ENCODE peak calls at places on chromosomes 12 and 14, in four cellular contexts. D is thoracic aorta, L is right lobe of liver, O is heart right ventricle. U is an unnamed sample.

GRCh38 chr12:94779520-94779919 is 129.2 kb upstream of the TMCC3 start:
- DNase-seq in O (no peak), L (no peak), D (no peak), U (no peak)

GRCh38 chr14:39376671-39377403 is 55.4 kb downstream of the FBXO33 start:
- DNase-seq in L (no peak), D (no peak), O (no peak), U (no peak)

GRCh38 chr12:6323340-6323994 is 13.0 kb downstream of the PLEKHG6 start:
- DNase-seq in D (no peak), L (no peak), O (peak; percentile 85), U (peak; percentile 67)

GRCh38 chr14:35576260-35576659 is 42.3 kb downstream of the INSM2 start:
- DNase-seq in D (no peak), L (no peak), O (no peak), U (no peak)

GRCh38 chr12:47419500-47419899 is 286.3 kb downstream of the RPAP3 start:
- DNase-seq in D (no peak), L (no peak), O (no peak), U (no peak)

GRCh38 chr12:63313139-63313538 is 162.1 kb upstream of the AVPR1A start:
- DNase-seq in D (no peak), O (no peak), L (no peak), U (no peak)

GRCh38 chr12:11719678-11720099 is 70.2 kb downstream of the ETV6 start:
- DNase-seq in O (peak; percentile 70), L (peak; percentile 64), D (peak; percentile 60), U (no peak)

GRCh38 chr14:104111301-104112112 is 26.0 kb downstream of the ASPG start:
- DNase-seq in O (no peak), L (peak; percentile 55), D (no peak), U (no peak)

GRCh38 chr12:10304161-10304574 is 3.5 kb upstream of the KLRD1 start:
- DNase-seq in O (no peak), D (no peak), L (no peak), U (no peak)

GRCh38 chr12:92495108-92495507 is 207.7 kb upstream of the PLEKHG7 start:
- DNase-seq in D (no peak), O (no peak), L (no peak), U (no peak)

GRCh38 chr14:53022593-53022992 is 71.7 kb upstream of the FERMT2 start:
- DNase-seq in L (no peak), O (no peak), D (no peak), U (no peak)

GRCh38 chr12:22527999-22528398 is 16.3 kb downstream of the C2CD5 start:
- DNase-seq in D (no peak), O (no peak), L (no peak), U (no peak)

GRCh38 chr12:75961878-75962277 is 69.7 kb downstream of the PHLDA1 start:
- DNase-seq in L (no peak), D (no peak), O (no peak), U (no peak)

GRCh38 chr12:31106101-31106803 is 32.6 kb downstream of the DDX11 start:
- DNase-seq in L (no peak), O (no peak), D (no peak), U (no peak)

DNA sequence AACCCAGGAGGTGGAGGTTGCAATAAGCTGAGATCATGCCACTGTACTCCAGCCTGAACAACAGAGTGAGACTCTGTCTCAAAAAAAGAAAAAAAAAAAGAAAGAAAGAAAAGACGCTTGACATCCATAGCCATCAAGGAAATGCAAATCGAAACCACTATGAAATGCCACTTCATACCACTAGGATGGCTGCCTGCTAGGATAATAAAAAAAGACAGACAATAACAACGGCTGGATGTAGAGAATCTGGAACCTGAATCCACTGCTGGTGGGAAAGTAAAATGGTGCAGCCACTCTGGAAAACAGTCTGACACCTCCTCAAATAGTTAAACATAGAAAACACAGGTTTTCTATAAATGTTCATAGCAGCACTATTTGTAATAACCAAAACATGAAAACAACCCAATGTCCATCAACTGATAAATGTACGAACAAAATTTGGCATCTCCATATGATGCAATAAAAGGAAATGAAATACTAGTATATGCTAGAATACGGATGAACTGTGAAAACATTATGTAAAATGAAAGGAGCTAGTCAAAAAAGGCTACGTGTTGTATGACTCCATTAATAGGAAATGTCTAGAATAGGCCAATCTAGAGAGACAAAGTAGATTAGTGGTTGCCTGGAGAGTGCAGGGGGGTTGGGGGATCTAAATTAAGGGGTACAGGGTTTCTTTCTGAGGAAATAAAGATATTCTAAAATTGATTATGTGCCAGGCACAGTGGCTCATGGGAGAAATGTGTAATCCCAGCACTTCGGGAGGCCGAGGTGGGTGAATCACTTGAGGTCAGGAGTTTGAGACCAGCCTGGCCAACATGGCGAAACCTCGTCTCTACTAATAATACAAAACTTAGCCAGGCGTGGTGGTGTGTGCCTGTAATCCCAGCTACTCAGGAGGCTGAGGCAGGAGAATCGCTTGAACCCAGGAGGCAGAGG is 9.7 kb downstream of the WSB2 start:
- DNase-seq in O (no peak), L (no peak), D (no peak), U (no peak)
- TF ChIP-seq CTCF in O (no peak), L (no peak), D (no peak), U (no peak)

DNA sequence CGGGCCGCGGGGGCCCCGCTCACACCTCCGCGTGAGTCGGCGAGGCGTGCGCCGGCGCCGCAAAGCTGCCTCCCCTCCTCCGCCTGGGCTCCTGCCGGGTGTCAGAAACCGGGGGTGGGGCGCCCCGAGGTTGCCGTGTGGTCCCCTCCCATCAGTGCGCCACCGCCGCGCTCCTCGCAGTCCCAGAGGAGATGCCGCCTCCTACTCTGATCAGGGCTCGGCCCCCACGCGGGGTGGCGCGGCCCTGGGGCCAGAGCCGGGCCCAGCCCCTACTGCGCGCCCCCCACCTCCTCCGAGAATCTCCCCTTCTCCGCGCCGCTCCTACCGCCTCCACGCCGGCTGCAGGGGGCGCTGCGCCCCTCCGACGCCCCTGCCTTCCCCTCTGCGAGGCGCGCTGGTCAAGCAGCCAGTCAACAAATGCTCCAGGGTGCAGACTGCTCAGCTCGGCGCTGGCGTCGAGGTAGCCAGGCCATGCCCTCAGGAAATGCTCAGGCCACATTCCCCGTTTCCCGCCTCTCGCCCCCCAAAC is 467 bp upstream of the JAG2 start:
- DNase-seq in L (no peak), D (no peak), O (peak; percentile 46), U (no peak)
- TF ChIP-seq CTCF in L (peak; percentile 37), D (no peak), O (peak; percentile 53), U (peak; percentile 72)

GRCh38 chr14:95045836-95046430 is 111.4 kb downstream of the DICER1 start:
- DNase-seq in O (no peak), D (no peak), L (peak; percentile 39), U (no peak)

GRCh38 chr14:95049952-95050351 is 107.4 kb downstream of the DICER1 start:
- DNase-seq in O (no peak), D (no peak), L (no peak), U (no peak)

GRCh38 chr14:95048771-95049312 is 108.5 kb downstream of the DICER1 start:
- DNase-seq in O (no peak), D (no peak), L (no peak), U (no peak)

GRCh38 chr14:95046711-95047681 is 110.3 kb downstream of the DICER1 start:
- DNase-seq in O (no peak), L (no peak), D (no peak), U (no peak)

GRCh38 chr14:95047754-95048153 is 109.6 kb downstream of the DICER1 start:
- DNase-seq in O (no peak), D (no peak), L (no peak), U (no peak)
- TF ChIP-seq CTCF in O (no peak), D (no peak), L (no peak), U (no peak)

DNA sequence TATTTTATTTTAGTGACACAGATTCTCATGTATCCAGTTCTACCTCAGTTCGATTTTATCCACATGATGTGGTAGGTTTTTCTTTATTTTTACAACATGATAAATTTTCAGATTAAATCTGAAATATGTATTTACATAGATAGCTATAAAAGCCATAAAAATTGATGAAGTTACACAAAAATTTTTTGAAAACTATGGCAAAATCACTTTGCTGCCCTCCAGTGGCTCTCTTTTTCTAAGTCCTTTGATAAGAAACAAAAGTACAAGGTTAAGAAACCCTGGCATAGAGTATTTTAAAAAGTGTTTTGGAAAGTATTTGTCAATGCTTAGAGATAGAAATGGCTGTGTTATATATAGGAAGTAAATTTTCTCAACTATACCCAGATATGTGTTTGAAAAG is 104.2 kb downstream of the PCNX1 start:
- DNase-seq in O (no peak), L (no peak), D (no peak), U (no peak)
- TF ChIP-seq CTCF in O (peak; percentile 14), L (peak; percentile 24), D (no peak), U (peak; percentile 27)

DNA sequence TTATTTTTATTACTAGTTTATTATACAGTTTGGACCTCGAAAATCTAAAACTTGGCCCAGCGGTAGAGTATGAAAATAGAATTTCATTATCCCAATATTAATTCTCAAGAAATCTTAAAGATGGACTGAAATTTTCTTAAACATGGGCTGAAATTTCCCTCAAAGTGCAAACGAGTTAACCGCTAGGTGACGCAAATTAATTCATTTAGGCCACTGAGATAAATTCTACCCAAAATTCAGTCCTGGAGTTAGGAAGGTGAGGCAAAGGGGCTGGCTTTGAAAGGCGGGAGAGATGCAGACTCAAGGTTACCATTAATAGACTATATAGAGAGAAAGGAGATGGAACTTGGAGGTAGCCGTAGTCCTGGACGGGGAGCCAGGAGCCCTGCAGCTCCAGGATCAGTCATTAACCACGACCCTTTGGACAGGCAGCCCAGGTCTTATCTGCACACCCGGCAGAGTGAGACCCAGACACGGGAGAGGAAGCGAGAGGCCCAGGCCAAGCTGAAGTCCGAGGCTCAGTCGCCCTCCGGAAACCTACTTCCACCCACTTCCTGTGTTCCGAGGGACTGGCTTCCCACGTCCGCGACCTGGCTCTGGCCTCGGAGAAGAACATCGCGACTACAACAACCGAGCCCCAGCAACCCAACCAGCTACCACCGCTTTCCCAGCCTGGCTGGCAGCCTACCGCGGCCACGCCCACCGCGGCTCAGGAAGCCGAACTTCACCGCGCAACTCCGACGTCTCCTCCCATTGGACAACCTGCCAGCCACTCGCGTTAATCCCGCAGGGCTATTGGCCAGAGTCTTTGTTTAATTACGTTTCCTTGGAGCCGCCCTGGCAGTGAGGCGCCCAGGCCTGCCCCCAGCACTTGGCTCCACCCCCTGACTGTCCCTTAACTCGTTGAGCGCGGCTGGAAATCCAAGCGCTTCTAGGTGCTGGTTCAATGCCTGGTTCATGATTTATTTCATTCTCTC is at the start of gene EFCAB11:
- DNase-seq in O (peak; percentile 98), L (peak; percentile 97), D (peak; percentile 89), U (peak; percentile 88)
- TF ChIP-seq CTCF in O (no peak), L (no peak), D (no peak), U (no peak)

GRCh38 chr14:68896132-68896531 is 83.0 kb downstream of the ACTN1 start:
- DNase-seq in D (no peak), O (no peak), L (no peak), U (no peak)
- TF ChIP-seq CTCF in D (peak; percentile 15), O (peak; percentile 15), L (peak; percentile 10), U (no peak)

GRCh38 chr12:68378859-68379628 is 46.9 kb upstream of the MDM1 start:
- DNase-seq in D (no peak), O (peak; percentile 27), L (no peak), U (no peak)
- TF ChIP-seq CTCF in D (no peak), O (no peak), L (no peak), U (no peak)

GRCh38 chr12:130829391-130830245 is 9.4 kb downstream of the STX2 start:
- DNase-seq in O (no peak), L (no peak), D (no peak), U (no peak)

GRCh38 chr12:130825771-130826150 is 13.3 kb downstream of the STX2 start:
- DNase-seq in D (no peak), L (no peak), O (no peak), U (no peak)

GRCh38 chr12:130828895-130829294 is 10.2 kb downstream of the STX2 start:
- DNase-seq in D (no peak), O (no peak), L (no peak), U (no peak)

GRCh38 chr12:130827432-130827831 is 11.6 kb downstream of the STX2 start:
- DNase-seq in L (no peak), D (no peak), O (no peak), U (no peak)

GRCh38 chr12:130826151-130826801 is 12.8 kb downstream of the STX2 start:
- DNase-seq in D (no peak), L (no peak), O (no peak), U (no peak)
- TF ChIP-seq CTCF in D (peak; percentile 53), L (peak; percentile 71), O (peak; percentile 56), U (peak; percentile 95)